ENCODE peak calls at places on chromosomes 1 and 21, in five cellular contexts. One of them, this sample, is unnamed.

GRCh38 chr1:11673089-11673769 is 7.7 kb downstream of the MAD2L2 start:
- DNase-seq in NB4: no peak
- DNase-seq in A549: no peak
- DNase-seq in endothelial cell of umbilical vein: no peak
- DNase-seq in HepG2: no peak
- DNase-seq in this sample: no peak

GRCh38 chr1:38929476-38929875 is 12.2 kb downstream of the RHBDL2 start:
- DNase-seq in NB4: no peak
- DNase-seq in A549: no peak
- DNase-seq in endothelial cell of umbilical vein: no peak
- DNase-seq in HepG2: no peak
- DNase-seq in this sample: no peak

GRCh38 chr1:117567435-117567834 is 38.4 kb upstream of the TENT5C start:
- DNase-seq in NB4: no peak
- DNase-seq in A549: no peak
- DNase-seq in endothelial cell of umbilical vein: no peak
- DNase-seq in HepG2: no peak
- DNase-seq in this sample: no peak

GRCh38 chr1:227391204-227391603 is 72.9 kb upstream of the CDC42BPA start:
- DNase-seq in NB4: peak; percentile 11
- DNase-seq in A549: no peak
- DNase-seq in endothelial cell of umbilical vein: no peak
- DNase-seq in HepG2: no peak
- DNase-seq in this sample: no peak

GRCh38 chr1:225644666-225645065 is 8.3 kb downstream of the ENAH start:
- DNase-seq in NB4: no peak
- DNase-seq in A549: no peak
- DNase-seq in endothelial cell of umbilical vein: no peak
- DNase-seq in HepG2: no peak
- DNase-seq in this sample: no peak

GRCh38 chr1:215418876-215419442 is 148.1 kb upstream of the KCTD3 start:
- DNase-seq in NB4: no peak
- DNase-seq in A549: no peak
- DNase-seq in endothelial cell of umbilical vein: peak; percentile 6
- DNase-seq in HepG2: no peak
- DNase-seq in this sample: no peak

GRCh38 chr21:35179990-35180557 is 131.0 kb upstream of the RUNX1 start:
- DNase-seq in NB4: no peak
- DNase-seq in A549: no peak
- DNase-seq in endothelial cell of umbilical vein: no peak
- DNase-seq in HepG2: no peak
- DNase-seq in this sample: no peak

GRCh38 chr1:95203908-95204437 is 30.0 kb upstream of the RWDD3 start:
- DNase-seq in NB4: no peak
- DNase-seq in A549: no peak
- DNase-seq in endothelial cell of umbilical vein: no peak
- DNase-seq in HepG2: no peak
- DNase-seq in this sample: no peak

GRCh38 chr21:38487906-38488639 is 10.2 kb downstream of the ERG start:
- DNase-seq in NB4: no peak
- DNase-seq in A549: no peak
- DNase-seq in endothelial cell of umbilical vein: peak; percentile 75
- DNase-seq in HepG2: no peak
- DNase-seq in this sample: no peak

GRCh38 chr1:155077758-155078495 is 710 bp upstream of the EFNA3 start:
- DNase-seq in NB4: peak; percentile 34
- DNase-seq in A549: no peak
- DNase-seq in endothelial cell of umbilical vein: no peak
- DNase-seq in HepG2: no peak
- DNase-seq in this sample: no peak

GRCh38 chr1:51281807-51282206 is 45.7 kb downstream of the RNF11 start:
- DNase-seq in NB4: no peak
- DNase-seq in A549: no peak
- DNase-seq in endothelial cell of umbilical vein: no peak
- DNase-seq in HepG2: no peak
- DNase-seq in this sample: no peak

GRCh38 chr1:51272916-51273315 is 36.8 kb downstream of the RNF11 start:
- DNase-seq in NB4: no peak
- DNase-seq in A549: no peak
- DNase-seq in endothelial cell of umbilical vein: no peak
- DNase-seq in HepG2: no peak
- DNase-seq in this sample: no peak

GRCh38 chr1:51274676-51275075 is 38.6 kb downstream of the RNF11 start:
- DNase-seq in NB4: no peak
- DNase-seq in A549: no peak
- DNase-seq in endothelial cell of umbilical vein: no peak
- DNase-seq in HepG2: no peak
- DNase-seq in this sample: no peak

GRCh38 chr1:51280321-51281096 is 44.4 kb downstream of the RNF11 start:
- DNase-seq in NB4: no peak
- DNase-seq in A549: no peak
- DNase-seq in endothelial cell of umbilical vein: no peak
- DNase-seq in HepG2: no peak
- DNase-seq in this sample: no peak

DNA sequence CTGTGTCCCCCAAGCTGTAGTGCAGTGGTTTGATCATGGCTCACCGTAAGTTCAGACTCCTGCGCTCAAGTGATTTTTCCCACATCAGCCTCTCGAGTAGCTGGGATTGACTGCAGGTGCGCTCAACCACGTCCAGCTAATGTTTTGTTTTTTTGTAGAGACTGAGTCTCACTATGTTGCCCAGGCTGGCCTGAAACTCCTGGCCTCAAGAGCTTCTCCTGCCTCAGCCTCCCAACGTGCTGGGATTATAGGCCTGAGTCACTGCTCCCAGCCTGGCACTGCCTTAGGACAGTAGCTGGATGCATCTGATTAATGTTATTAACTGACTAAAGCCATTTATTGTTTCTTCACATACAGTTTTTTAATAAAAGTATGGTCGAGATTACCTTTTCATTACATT is 40.2 kb downstream of the RNF11 start:
- DNase-seq in NB4: no peak
- DNase-seq in A549: no peak
- DNase-seq in endothelial cell of umbilical vein: no peak
- DNase-seq in HepG2: no peak
- DNase-seq in this sample: no peak
- TF ChIP-seq MYC in NB4: no peak
- TF ChIP-seq MYC in A549: no peak
- TF ChIP-seq MYC in endothelial cell of umbilical vein: no peak
- TF ChIP-seq MYC in HepG2: no peak
- TF ChIP-seq MYC in this sample: no peak

GRCh38 chr1:193755441-193755840 is 569.0 kb upstream of the B3GALT2 start:
- DNase-seq in NB4: no peak
- DNase-seq in A549: no peak
- DNase-seq in endothelial cell of umbilical vein: no peak
- DNase-seq in HepG2: no peak
- DNase-seq in this sample: no peak

GRCh38 chr1:193747579-193747978 is 561.2 kb upstream of the B3GALT2 start:
- DNase-seq in NB4: no peak
- DNase-seq in A549: no peak
- DNase-seq in endothelial cell of umbilical vein: no peak
- DNase-seq in HepG2: no peak
- DNase-seq in this sample: no peak

GRCh38 chr1:193754732-193755427 is 568.5 kb upstream of the B3GALT2 start:
- DNase-seq in NB4: peak; percentile 3
- DNase-seq in A549: no peak
- DNase-seq in endothelial cell of umbilical vein: no peak
- DNase-seq in HepG2: no peak
- DNase-seq in this sample: no peak

GRCh38 chr1:193749868-193750267 is 563.5 kb upstream of the B3GALT2 start:
- DNase-seq in NB4: no peak
- DNase-seq in A549: no peak
- DNase-seq in endothelial cell of umbilical vein: no peak
- DNase-seq in HepG2: no peak
- DNase-seq in this sample: no peak

GRCh38 chr1:193753038-193753756 is 566.8 kb upstream of the B3GALT2 start:
- DNase-seq in NB4: no peak
- DNase-seq in A549: no peak
- DNase-seq in endothelial cell of umbilical vein: no peak
- DNase-seq in HepG2: no peak
- DNase-seq in this sample: no peak
- TF ChIP-seq MYC in NB4: no peak
- TF ChIP-seq MYC in A549: no peak
- TF ChIP-seq MYC in endothelial cell of umbilical vein: no peak
- TF ChIP-seq MYC in HepG2: no peak
- TF ChIP-seq MYC in this sample: no peak

GRCh38 chr1:109247401-109248365 is 1.7 kb upstream of the CELSR2 start:
- DNase-seq in NB4: no peak
- DNase-seq in A549: no peak
- DNase-seq in endothelial cell of umbilical vein: no peak
- DNase-seq in HepG2: no peak
- DNase-seq in this sample: no peak
- TF ChIP-seq MYC in NB4: no peak
- TF ChIP-seq MYC in A549: no peak
- TF ChIP-seq MYC in endothelial cell of umbilical vein: no peak
- TF ChIP-seq MYC in HepG2: no peak
- TF ChIP-seq MYC in this sample: no peak

GRCh38 chr1:23403038-23403336 is 21.6 kb downstream of the TCEA3 start:
- DNase-seq in NB4: peak; percentile 84
- DNase-seq in A549: peak; percentile 76
- DNase-seq in endothelial cell of umbilical vein: peak; percentile 80
- DNase-seq in HepG2: no peak
- DNase-seq in this sample: no peak
- TF ChIP-seq MYC in NB4: peak; percentile 86
- TF ChIP-seq MYC in A549: no peak
- TF ChIP-seq MYC in endothelial cell of umbilical vein: no peak
- TF ChIP-seq MYC in HepG2: no peak
- TF ChIP-seq MYC in this sample: no peak

GRCh38 chr1:42041031-42041430 is 112.2 kb upstream of the GUCA2B start:
- DNase-seq in NB4: no peak
- DNase-seq in A549: no peak
- DNase-seq in endothelial cell of umbilical vein: no peak
- DNase-seq in HepG2: no peak
- DNase-seq in this sample: no peak

GRCh38 chr1:42044346-42044745 is 108.9 kb upstream of the GUCA2B start:
- DNase-seq in NB4: no peak
- DNase-seq in A549: no peak
- DNase-seq in endothelial cell of umbilical vein: no peak
- DNase-seq in HepG2: no peak
- DNase-seq in this sample: no peak

GRCh38 chr1:42046772-42047552 is 106.2 kb upstream of the GUCA2B start:
- DNase-seq in NB4: no peak
- DNase-seq in A549: no peak
- DNase-seq in endothelial cell of umbilical vein: no peak
- DNase-seq in HepG2: peak; percentile 21
- DNase-seq in this sample: no peak

GRCh38 chr1:42043182-42043581 is 110.0 kb upstream of the GUCA2B start:
- DNase-seq in NB4: no peak
- DNase-seq in A549: no peak
- DNase-seq in endothelial cell of umbilical vein: no peak
- DNase-seq in HepG2: no peak
- DNase-seq in this sample: no peak

GRCh38 chr1:42043811-42044210 is 109.4 kb upstream of the GUCA2B start:
- DNase-seq in NB4: no peak
- DNase-seq in A549: no peak
- DNase-seq in endothelial cell of umbilical vein: no peak
- DNase-seq in HepG2: no peak
- DNase-seq in this sample: no peak
- TF ChIP-seq MYC in NB4: no peak
- TF ChIP-seq MYC in A549: no peak
- TF ChIP-seq MYC in endothelial cell of umbilical vein: no peak
- TF ChIP-seq MYC in HepG2: no peak
- TF ChIP-seq MYC in this sample: no peak

GRCh38 chr1:76939107-76939816 is 72.0 kb downstream of the ST6GALNAC5 start:
- DNase-seq in NB4: no peak
- DNase-seq in A549: no peak
- DNase-seq in endothelial cell of umbilical vein: no peak
- DNase-seq in HepG2: no peak
- DNase-seq in this sample: no peak
- TF ChIP-seq MYC in NB4: no peak
- TF ChIP-seq MYC in A549: no peak
- TF ChIP-seq MYC in endothelial cell of umbilical vein: no peak
- TF ChIP-seq MYC in HepG2: no peak
- TF ChIP-seq MYC in this sample: no peak

DNA sequence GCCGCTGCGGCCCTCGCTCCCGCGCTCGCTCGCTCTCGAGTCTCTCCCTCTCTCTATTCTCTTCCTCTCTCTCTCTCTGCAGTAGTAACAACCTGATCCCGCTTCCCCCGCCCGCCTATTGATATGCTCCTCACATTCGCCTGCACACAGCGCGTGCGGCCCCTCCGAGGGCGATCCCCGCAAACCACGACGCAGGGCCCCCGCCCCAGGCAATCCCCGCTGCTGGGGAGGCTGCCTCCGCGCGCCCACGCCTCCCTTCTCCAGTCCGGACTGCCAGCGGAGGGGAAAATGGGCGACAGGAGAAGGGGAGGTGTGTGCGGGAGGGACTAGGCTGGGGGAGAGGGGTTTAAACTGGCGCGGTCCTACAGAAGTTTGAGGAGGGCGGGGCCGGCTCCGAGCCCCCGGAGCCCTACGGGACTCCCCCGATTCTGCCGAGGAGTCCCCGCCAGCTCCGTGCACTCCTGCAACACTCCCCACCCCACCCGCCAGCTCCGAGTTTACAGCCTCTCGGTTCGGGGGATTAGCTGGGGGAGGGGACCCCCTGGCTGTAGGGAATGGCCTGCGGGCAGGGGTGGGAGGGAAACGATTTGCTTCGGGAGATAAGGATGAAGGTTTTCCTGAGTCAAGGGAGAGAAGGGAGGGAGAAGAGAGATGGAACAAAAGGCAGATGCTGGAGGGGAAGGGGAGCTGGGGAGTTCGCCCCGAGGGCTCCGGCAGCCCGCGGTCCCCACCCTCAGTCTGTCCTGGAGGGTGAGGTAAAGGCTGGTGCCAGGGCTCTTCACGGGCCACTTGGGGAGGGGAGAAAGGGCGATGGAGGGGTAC is 66.6 kb downstream of the SYT2 start:
- DNase-seq in NB4: peak; percentile 33
- DNase-seq in A549: no peak
- DNase-seq in endothelial cell of umbilical vein: no peak
- DNase-seq in HepG2: no peak
- DNase-seq in this sample: no peak
- TF ChIP-seq MYC in NB4: no peak
- TF ChIP-seq MYC in A549: no peak
- TF ChIP-seq MYC in endothelial cell of umbilical vein: no peak
- TF ChIP-seq MYC in HepG2: no peak
- TF ChIP-seq MYC in this sample: no peak

DNA sequence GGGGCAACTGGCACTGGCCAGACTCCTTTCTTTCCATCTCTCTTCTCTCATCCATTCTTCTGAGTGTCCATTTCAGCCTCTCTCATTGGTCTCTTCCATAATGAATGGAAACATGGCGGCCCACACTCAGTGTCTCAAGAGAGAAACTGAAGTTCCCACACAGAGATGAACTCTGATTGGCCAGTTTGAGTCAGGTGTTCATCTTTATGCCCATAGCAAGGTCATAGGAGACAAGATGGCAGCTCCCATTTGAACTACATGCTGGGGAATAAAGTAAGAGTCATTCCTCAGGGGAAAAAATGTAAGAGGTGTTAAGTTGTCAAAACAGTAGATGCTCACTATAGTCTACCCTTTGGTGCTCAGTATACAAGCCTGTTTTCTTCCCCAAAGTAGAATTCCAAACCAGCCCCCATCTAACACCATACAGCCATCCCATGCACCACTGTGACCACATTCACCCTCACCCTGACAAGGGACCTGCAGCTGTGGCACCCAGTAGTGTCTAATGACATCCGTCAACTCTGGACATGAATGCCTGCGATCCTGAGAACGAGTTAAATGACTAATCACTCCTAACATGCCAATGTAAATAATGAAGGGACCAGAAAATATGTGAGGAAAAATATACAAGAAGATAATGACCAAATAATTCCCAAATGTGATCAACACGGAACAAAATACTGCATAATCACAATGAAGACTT is 12.4 kb downstream of the CDA start:
- DNase-seq in NB4: no peak
- DNase-seq in A549: no peak
- DNase-seq in endothelial cell of umbilical vein: peak; percentile 54
- DNase-seq in HepG2: no peak
- DNase-seq in this sample: no peak
- TF ChIP-seq MYC in NB4: no peak
- TF ChIP-seq MYC in A549: no peak
- TF ChIP-seq MYC in endothelial cell of umbilical vein: no peak
- TF ChIP-seq MYC in HepG2: no peak
- TF ChIP-seq MYC in this sample: no peak

This sample was measured in GM12878.